ENCODE peak calls at places on chromosomes 7 and 10, in four cellular contexts. Q is H9, W is IMR-90, J is H1. T is an unnamed sample.

GRCh38 chr7:155293721-155294642 is 3.7 kb upstream of the INSIG1 start:
- DNase-seq in Q (no peak), J (no peak), W (no peak), T (no peak)

GRCh38 chr7:147415991-147416390 is 1174.6 kb upstream of the C7orf33 start:
- DNase-seq in J (no peak), W (peak), Q (no peak), T (no peak)

GRCh38 chr10:100183482-100183881 is 2.3 kb downstream of the ERLIN1 start:
- DNase-seq in Q (no peak), W (peak), J (no peak), T (no peak)

GRCh38 chr7:73725703-73726466 is 6.4 kb upstream of the STX1A start:
- DNase-seq in J (no peak), W (peak), Q (peak), T (peak)

GRCh38 chr10:77877461-77878344 is 48.9 kb downstream of the DLG5 start:
- DNase-seq in J (peak), Q (peak), W (peak), T (peak)

GRCh38 chr7:99392659-99393362 is 15.6 kb downstream of the PDAP1 start:
- DNase-seq in J (peak), W (no peak), Q (peak), T (peak)

GRCh38 chr7:135808206-135808605 is 59.6 kb upstream of the FAM180A start:
- DNase-seq in W (no peak), J (no peak), Q (no peak), T (no peak)

GRCh38 chr10:126646101-126646500 is 24.4 kb downstream of the C10orf90 start:
- DNase-seq in J (no peak), Q (no peak), W (peak), T (no peak)

GRCh38 chr10:50552771-50553535 is 70.8 kb downstream of the SGMS1 start:
- DNase-seq in J (no peak), Q (no peak), W (peak), T (peak)

GRCh38 chr10:282294-283139 is 147.3 kb downstream of the ZMYND11 start:
- DNase-seq in Q (no peak), W (peak), J (no peak), T (no peak)

GRCh38 chr10:130079614-130080460 is 30.8 kb downstream of the C10orf143 start:
- DNase-seq in W (no peak), J (no peak), Q (no peak), T (no peak)

GRCh38 chr7:68785036-68785435 is 813.2 kb upstream of the AUTS2 start:
- DNase-seq in W (no peak), J (no peak), Q (no peak), T (no peak)

GRCh38 chr10:113228570-113228969 is 278.5 kb downstream of the TCF7L2 start:
- DNase-seq in Q (no peak), W (peak), J (no peak), T (no peak)

GRCh38 chr10:98758451-98758850 is 311.7 kb upstream of the HPS1 start:
- DNase-seq in J (no peak), Q (no peak), W (no peak), T (no peak)

GRCh38 chr7:158446706-158447105 is 140.9 kb downstream of the PTPRN2 start:
- DNase-seq in J (no peak), W (no peak), Q (no peak), T (no peak)

GRCh38 chr10:64036306-64036930 is 515.2 kb downstream of the REEP3 start:
- DNase-seq in W (no peak), Q (no peak), J (no peak), T (no peak)

GRCh38 chr10:61166065-61166464 is 222.1 kb upstream of the RHOBTB1 start:
- DNase-seq in J (no peak), Q (no peak), W (no peak), T (peak)

GRCh38 chr10:89426230-89426868 is 12.0 kb downstream of the IFIT5 start:
- DNase-seq in W (peak), Q (no peak), J (no peak), T (peak)

GRCh38 chr7:121530251-121531174 is 134.4 kb upstream of the FAM3C start:
- DNase-seq in W (peak), Q (no peak), J (no peak), T (peak)

GRCh38 chr10:122504551-122504950 is 43.2 kb downstream of the HTRA1 start:
- DNase-seq in W (peak), Q (no peak), J (no peak), T (no peak)

GRCh38 chr7:83791737-83792136 is 142.8 kb upstream of the SEMA3E start:
- DNase-seq in W (no peak), J (no peak), Q (no peak), T (peak)

GRCh38 chr7:106944035-106944665 is 79.1 kb downstream of the PIK3CG start:
- DNase-seq in W (no peak), J (no peak), Q (peak), T (peak)

GRCh38 chr10:99914236-99914635 is 95.5 kb downstream of the DNMBP start:
- DNase-seq in W (no peak), Q (no peak), J (no peak), T (no peak)

GRCh38 chr7:148972360-148972759 is 55.9 kb downstream of the PDIA4 start:
- DNase-seq in J (no peak), Q (no peak), W (no peak), T (no peak)

GRCh38 chr10:119136084-119136483 is 29.4 kb downstream of the SFXN4 start:
- DNase-seq in W (peak), Q (no peak), J (no peak), T (no peak)

GRCh38 chr7:140159487-140159886 is 17.3 kb downstream of the KDM7A start:
- DNase-seq in W (peak), Q (no peak), J (no peak), T (peak)

GRCh38 chr10:122446668-122447410 is 7.6 kb upstream of the ARMS2 start:
- DNase-seq in J (no peak), Q (no peak), W (no peak), T (peak)

GRCh38 chr10:33377658-33378025 is 43.2 kb upstream of the NRP1 start:
- DNase-seq in J (no peak), W (peak), Q (no peak), T (no peak)

GRCh38 chr7:21357146-21358097 is 70.5 kb upstream of the SP4 start:
- DNase-seq in J (no peak), Q (no peak), W (no peak), T (no peak)

GRCh38 chr10:85008493-85009181 is 680.2 kb downstream of the CCSER2 start:
- DNase-seq in W (no peak), Q (no peak), J (no peak), T (peak)

GRCh38 chr10:99266383-99266782 is 30.7 kb upstream of the HPSE2 start:
- DNase-seq in J (no peak), Q (no peak), W (no peak), T (peak)

GRCh38 chr7:141558544-141559183 is 7.5 kb downstream of the AGK start:
- DNase-seq in J (no peak), W (peak), Q (no peak), T (no peak)

GRCh38 chr10:62422068-62422590 is 48.0 kb downstream of the ZNF365 start:
- DNase-seq in W (peak), Q (no peak), J (no peak), T (no peak)

GRCh38 chr7:101386177-101386557 is 23.5 kb downstream of the COL26A1 start:
- DNase-seq in Q (no peak), W (no peak), J (no peak), T (no peak)

GRCh38 chr7:101381549-101381948 is 18.9 kb downstream of the COL26A1 start:
- DNase-seq in J (no peak), W (no peak), Q (no peak), T (no peak)

GRCh38 chr7:101390901-101391301 is 28.2 kb downstream of the COL26A1 start:
- DNase-seq in Q (peak), W (no peak), J (no peak), T (peak)

GRCh38 chr7:101382937-101383336 is 20.3 kb downstream of the COL26A1 start:
- DNase-seq in Q (no peak), J (no peak), W (no peak), T (no peak)

GRCh38 chr7:101386558-101387199 is 24.0 kb downstream of the COL26A1 start:
- DNase-seq in W (peak), J (no peak), Q (peak), T (no peak)
- H2BK5ac ChIP-seq in W (no peak), J (peak), Q (no peak), T (no peak)

DNA sequence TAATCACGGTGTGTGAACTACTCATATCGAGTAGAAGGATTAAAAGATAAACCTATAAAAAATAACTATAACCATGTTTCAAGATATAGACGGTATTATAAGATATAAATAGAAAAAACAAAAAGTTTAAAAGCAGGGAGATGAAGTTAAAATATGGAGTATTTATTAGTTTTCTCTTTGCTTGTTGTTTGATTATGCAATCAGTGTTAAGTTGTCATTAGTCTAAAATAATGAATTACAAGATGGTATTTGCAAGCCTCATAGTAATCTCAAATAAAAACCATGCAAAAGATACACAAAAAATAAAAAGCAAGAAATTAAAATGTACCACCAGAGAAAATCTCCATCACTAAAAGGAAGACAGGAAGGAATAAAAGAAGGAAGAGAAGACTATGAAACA is 83.3 kb downstream of the TES start:
- DNase-seq in Q (no peak), J (no peak), W (no peak), T (no peak)
- H3K4ac ChIP-seq in Q (no peak), J (no peak), W (no peak), T (no peak)

DNA sequence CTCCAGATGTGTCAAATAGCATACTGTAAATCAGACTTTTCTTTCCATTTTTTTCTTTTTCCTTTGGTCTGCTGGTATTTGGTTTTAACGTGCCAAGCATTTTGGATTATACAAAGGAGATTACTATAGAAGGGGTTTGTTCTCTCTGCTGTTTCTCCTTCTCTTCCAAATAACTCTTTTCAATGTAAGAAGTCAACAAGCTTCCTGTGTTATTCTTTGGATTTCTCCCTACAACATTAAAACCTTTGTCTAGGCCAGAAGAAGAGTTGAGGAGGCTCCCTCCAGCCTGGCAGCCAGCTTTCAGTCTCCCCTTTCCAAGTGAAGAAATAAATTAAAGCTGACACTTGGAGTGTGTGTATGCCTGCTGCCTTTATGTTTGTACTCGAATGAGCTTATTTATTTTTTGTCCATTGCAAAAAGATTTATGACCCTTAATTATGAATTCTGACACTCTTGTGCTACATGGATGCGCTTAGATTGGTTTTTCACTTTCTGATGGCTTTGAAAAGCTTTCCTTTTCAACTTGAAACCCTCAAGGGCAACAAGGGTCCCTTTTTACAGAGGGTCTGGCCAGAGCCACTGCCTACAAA is 107.9 kb downstream of the RAB18 start:
- DNase-seq in Q (no peak), J (no peak), W (no peak), T (no peak)
- H3K56ac ChIP-seq in Q (no peak), J (no peak), W (no peak), T (no peak)

DNA sequence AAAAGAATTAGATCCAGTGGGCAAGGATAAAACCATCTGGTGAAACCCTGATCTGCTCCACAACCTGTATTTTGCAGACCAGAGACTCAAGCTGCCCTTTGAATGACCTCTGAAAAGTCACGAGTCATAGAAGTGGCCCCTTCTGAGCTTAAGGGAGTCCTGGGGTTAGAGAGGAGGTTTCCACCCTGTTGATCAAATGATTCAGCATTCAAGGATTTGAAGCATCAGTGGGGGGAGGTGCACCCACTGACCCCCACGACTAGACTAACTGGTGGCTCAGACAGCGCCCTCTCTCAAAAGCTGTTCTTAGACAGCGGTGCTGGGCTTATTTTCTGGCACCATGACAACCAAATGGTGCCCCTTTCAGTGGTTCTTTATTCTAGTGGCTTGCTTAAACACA is 44.3 kb downstream of the PLCE1 start:
- DNase-seq in Q (no peak), W (peak), J (no peak), T (peak)
- H2BK5ac ChIP-seq in Q (no peak), W (no peak), J (no peak), T (no peak)

GRCh38 chr7:2524808-2525140 is 5.2 kb downstream of the LFNG start:
- DNase-seq in Q (peak), W (no peak), J (peak), T (no peak)
- H3K4ac ChIP-seq in Q (no peak), W (no peak), J (peak), T (no peak)

GRCh38 chr7:94769726-94770125 is 113.8 kb upstream of the SGCE start:
- DNase-seq in J (no peak), Q (no peak), W (no peak), T (no peak)
- H3K56ac ChIP-seq in J (no peak), Q (no peak), W (no peak), T (no peak)

DNA sequence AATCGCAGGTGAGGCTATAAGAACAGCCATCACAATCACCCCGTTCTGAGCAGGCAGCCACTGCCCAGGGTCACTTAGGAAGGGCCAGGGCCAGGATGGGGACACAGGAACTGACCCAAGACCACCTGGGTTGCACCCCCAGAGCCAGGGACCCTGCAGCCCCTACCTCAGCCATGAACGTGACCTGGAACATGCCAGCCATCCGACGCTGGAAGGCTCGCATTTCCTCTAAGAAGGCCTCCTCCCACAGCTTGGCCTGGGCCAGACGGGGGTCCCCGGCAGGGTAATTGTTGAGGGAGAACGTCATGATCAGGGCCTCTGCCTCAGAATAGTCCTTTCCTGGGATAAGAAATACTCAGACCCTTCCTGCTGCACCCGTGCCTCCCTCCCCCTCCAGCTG is 5.0 kb downstream of the NPC1L1 start:
- DNase-seq in Q (no peak), J (no peak), W (no peak), T (no peak)
- H2BK5ac ChIP-seq in Q (no peak), J (no peak), W (no peak), T (no peak)

GRCh38 chr10:133259603-133259992 is 17.1 kb downstream of the ADAM8 start:
- DNase-seq in J (no peak), W (no peak), Q (no peak), T (no peak)
- H3K4ac ChIP-seq in J (no peak), W (peak), Q (no peak), T (no peak)

GRCh38 chr7:72087926-72088325 is 324.2 kb downstream of the CALN1 start:
- DNase-seq in J (no peak), Q (no peak), W (no peak), T (no peak)
- H3K56ac ChIP-seq in J (no peak), Q (no peak), W (no peak), T (no peak)

GRCh38 chr10:73967022-73967429 is 30.9 kb upstream of the VCL start:
- DNase-seq in J (peak), W (no peak), Q (peak), T (peak)
- H2BK5ac ChIP-seq in J (peak), W (peak), Q (peak), T (peak)

T was measured in mesendoderm.